ENCODE peak calls at places on chromosome 5, in six cellular contexts. Q is fibroblast of gingiva, H is amygdala, C is ELF-1, S is retina, Y is Caco-2. L is an unnamed sample.

GRCh38 chr5:78162253-78162862 is 132.1 kb downstream of the AP3B1 start:
- DNase-seq in C (no peak), Y (no peak), S (peak), H (no peak), Q (no peak), L (no peak)

GRCh38 chr5:6660704-6661103 is 27.5 kb downstream of the SRD5A1 start:
- DNase-seq in Q (no peak), S (no peak), Y (no peak), H (no peak), C (no peak), L (no peak)

GRCh38 chr5:65172486-65173129 is 309.1 kb downstream of the ADAMTS6 start:
- DNase-seq in H (no peak), Y (no peak), S (no peak), C (no peak), Q (no peak), L (no peak)

GRCh38 chr5:114174837-114175236 is 187.0 kb upstream of the KCNN2 start:
- DNase-seq in Q (no peak), C (no peak), Y (no peak), H (no peak), S (no peak), L (no peak)

GRCh38 chr5:65213921-65214525 is 267.7 kb downstream of the ADAMTS6 start:
- DNase-seq in S (peak), Y (peak), H (no peak), C (peak), Q (peak), L (no peak)

GRCh38 chr5:67291671-67292070 is 95.1 kb upstream of the CD180 start:
- DNase-seq in H (peak), S (no peak), C (no peak), Q (no peak), Y (no peak), L (no peak)

GRCh38 chr5:3858524-3858923 is 262.9 kb downstream of the IRX1 start:
- DNase-seq in C (no peak), Y (no peak), H (no peak), S (no peak), Q (no peak), L (no peak)

GRCh38 chr5:124436294-124436693 is 310.1 kb downstream of the ZNF608 start:
- DNase-seq in S (no peak), H (no peak), Q (peak), C (no peak), Y (no peak), L (no peak)

GRCh38 chr5:98433673-98434072 is 339.8 kb upstream of the RGMB start:
- DNase-seq in S (no peak), Y (no peak), C (no peak), H (no peak), Q (no peak), L (no peak)

GRCh38 chr5:159061186-159061796 is 38.4 kb downstream of the EBF1 start:
- DNase-seq in S (peak), Y (no peak), H (no peak), C (no peak), Q (peak), L (no peak)

GRCh38 chr5:125847561-125847960 is 575.6 kb upstream of the GRAMD2B start:
- DNase-seq in Y (no peak), Q (no peak), S (no peak), H (no peak), C (no peak), L (no peak)

GRCh38 chr5:139631520-139632165 is 16.5 kb upstream of the CXXC5 start:
- DNase-seq in H (no peak), Q (no peak), S (no peak), C (no peak), Y (no peak), L (no peak)

GRCh38 chr5:26903469-26903868 is 134.9 kb downstream of the CDH9 start:
- DNase-seq in C (no peak), Y (no peak), Q (no peak), S (no peak), H (no peak), L (no peak)

GRCh38 chr5:134003957-134004625 is 684 bp downstream of the VDAC1 start:
- DNase-seq in Y (no peak), S (peak), Q (peak), H (no peak), C (peak), L (peak)

L was measured in left colon.